ENCODE peak calls at places on chromosomes 4 and X, in nine cellular contexts. One of them, this sample, is unnamed.

GRCh38 chrX:40176256-40176978 is 78.7 kb upstream of the BCOR start:
- DNase-seq in A549: peak; percentile 28
- DNase-seq in transverse colon: peak; percentile 78
- DNase-seq in upper lobe of left lung: peak; percentile 95
- DNase-seq in suprapubic skin: peak; percentile 76
- DNase-seq in H1: no peak
- DNase-seq in sigmoid colon: peak; percentile 86
- DNase-seq in ovary: peak; percentile 81
- DNase-seq in stomach: peak; percentile 70
- DNase-seq in this sample: no peak

GRCh38 chr4:141192564-141192963 is 28.1 kb upstream of the ZNF330 start:
- DNase-seq in A549: no peak
- DNase-seq in transverse colon: no peak
- DNase-seq in upper lobe of left lung: no peak
- DNase-seq in suprapubic skin: no peak
- DNase-seq in H1: no peak
- DNase-seq in sigmoid colon: no peak
- DNase-seq in ovary: no peak
- DNase-seq in stomach: no peak
- DNase-seq in this sample: no peak

GRCh38 chr4:153603258-153603657 is 80.8 kb upstream of the TLR2 start:
- DNase-seq in A549: no peak
- DNase-seq in transverse colon: no peak
- DNase-seq in upper lobe of left lung: no peak
- DNase-seq in suprapubic skin: no peak
- DNase-seq in H1: no peak
- DNase-seq in sigmoid colon: no peak
- DNase-seq in ovary: no peak
- DNase-seq in stomach: no peak
- DNase-seq in this sample: no peak

GRCh38 chr4:130722370-130722769 is 1626.4 kb downstream of the C4orf33 start:
- DNase-seq in A549: peak; percentile 6
- DNase-seq in transverse colon: no peak
- DNase-seq in upper lobe of left lung: no peak
- DNase-seq in suprapubic skin: no peak
- DNase-seq in H1: peak; percentile 3
- DNase-seq in sigmoid colon: no peak
- DNase-seq in ovary: no peak
- DNase-seq in stomach: no peak
- DNase-seq in this sample: no peak

GRCh38 chrX:39619182-39620009 is 478.4 kb downstream of the BCOR start:
- DNase-seq in A549: peak; percentile 14
- DNase-seq in transverse colon: no peak
- DNase-seq in upper lobe of left lung: no peak
- DNase-seq in suprapubic skin: no peak
- DNase-seq in H1: no peak
- DNase-seq in sigmoid colon: no peak
- DNase-seq in ovary: no peak
- DNase-seq in stomach: peak; percentile 39
- DNase-seq in this sample: no peak

GRCh38 chr4:150255610-150256580 is 177.7 kb downstream of the DCLK2 start:
- DNase-seq in A549: no peak
- DNase-seq in transverse colon: no peak
- DNase-seq in upper lobe of left lung: peak; percentile 80
- DNase-seq in suprapubic skin: no peak
- DNase-seq in H1: no peak
- DNase-seq in sigmoid colon: no peak
- DNase-seq in ovary: peak; percentile 54
- DNase-seq in stomach: no peak
- DNase-seq in this sample: no peak

GRCh38 chr4:142278171-142278570 is 567.9 kb downstream of the INPP4B start:
- DNase-seq in A549: no peak
- DNase-seq in transverse colon: no peak
- DNase-seq in upper lobe of left lung: no peak
- DNase-seq in suprapubic skin: no peak
- DNase-seq in H1: no peak
- DNase-seq in sigmoid colon: no peak
- DNase-seq in ovary: no peak
- DNase-seq in stomach: no peak
- DNase-seq in this sample: no peak

GRCh38 chrX:28058906-28059305 is 77.7 kb upstream of the DCAF8L1 start:
- DNase-seq in A549: no peak
- DNase-seq in transverse colon: peak; percentile 38
- DNase-seq in upper lobe of left lung: no peak
- DNase-seq in suprapubic skin: no peak
- DNase-seq in H1: no peak
- DNase-seq in sigmoid colon: no peak
- DNase-seq in ovary: no peak
- DNase-seq in stomach: no peak
- DNase-seq in this sample: no peak

GRCh38 chr4:158442736-158443135 is 78.9 kb upstream of the RXFP1 start:
- DNase-seq in A549: no peak
- DNase-seq in transverse colon: no peak
- DNase-seq in upper lobe of left lung: no peak
- DNase-seq in suprapubic skin: no peak
- DNase-seq in H1: no peak
- DNase-seq in sigmoid colon: no peak
- DNase-seq in ovary: no peak
- DNase-seq in stomach: no peak
- DNase-seq in this sample: no peak

GRCh38 chrX:13778916-13779315 is 38.0 kb downstream of the GPM6B start:
- DNase-seq in A549: no peak
- DNase-seq in transverse colon: no peak
- DNase-seq in upper lobe of left lung: no peak
- DNase-seq in suprapubic skin: no peak
- DNase-seq in H1: no peak
- DNase-seq in sigmoid colon: no peak
- DNase-seq in ovary: no peak
- DNase-seq in stomach: no peak
- DNase-seq in this sample: no peak

GRCh38 chrX:108091878-108092291 is 307 bp downstream of the ATG4A start:
- DNase-seq in A549: peak; percentile 25
- DNase-seq in transverse colon: no peak
- DNase-seq in upper lobe of left lung: no peak
- DNase-seq in suprapubic skin: no peak
- DNase-seq in H1: no peak
- DNase-seq in sigmoid colon: no peak
- DNase-seq in ovary: no peak
- DNase-seq in stomach: no peak
- DNase-seq in this sample: no peak

GRCh38 chr4:76989391-76990061 is 40.0 kb downstream of the SEPTIN11 start:
- DNase-seq in A549: no peak
- DNase-seq in transverse colon: peak; percentile 54
- DNase-seq in upper lobe of left lung: no peak
- DNase-seq in suprapubic skin: no peak
- DNase-seq in H1: no peak
- DNase-seq in sigmoid colon: no peak
- DNase-seq in ovary: no peak
- DNase-seq in stomach: no peak
- DNase-seq in this sample: no peak

GRCh38 chrX:134803060-134803459 is 144.8 kb upstream of the PLAC1 start:
- DNase-seq in A549: no peak
- DNase-seq in transverse colon: no peak
- DNase-seq in upper lobe of left lung: no peak
- DNase-seq in suprapubic skin: no peak
- DNase-seq in H1: no peak
- DNase-seq in sigmoid colon: no peak
- DNase-seq in ovary: no peak
- DNase-seq in stomach: no peak
- DNase-seq in this sample: no peak

GRCh38 chr4:102246416-102246815 is 98.9 kb downstream of the SLC39A8 start:
- DNase-seq in A549: no peak
- DNase-seq in transverse colon: no peak
- DNase-seq in upper lobe of left lung: no peak
- DNase-seq in suprapubic skin: no peak
- DNase-seq in H1: no peak
- DNase-seq in sigmoid colon: no peak
- DNase-seq in ovary: no peak
- DNase-seq in stomach: no peak
- DNase-seq in this sample: no peak

GRCh38 chr4:149830823-149831222 is 15.2 kb upstream of the IQCM start:
- DNase-seq in A549: no peak
- DNase-seq in transverse colon: no peak
- DNase-seq in upper lobe of left lung: no peak
- DNase-seq in suprapubic skin: no peak
- DNase-seq in H1: no peak
- DNase-seq in sigmoid colon: no peak
- DNase-seq in ovary: no peak
- DNase-seq in stomach: no peak
- DNase-seq in this sample: no peak

GRCh38 chrX:1215123-1215823 is 2.8 kb upstream of the CRLF2 start:
- DNase-seq in A549: no peak
- DNase-seq in transverse colon: no peak
- DNase-seq in upper lobe of left lung: no peak
- DNase-seq in suprapubic skin: no peak
- DNase-seq in H1: no peak
- DNase-seq in sigmoid colon: peak; percentile 32
- DNase-seq in ovary: no peak
- DNase-seq in stomach: no peak
- DNase-seq in this sample: no peak
- H3K4me1 ChIP-seq in A549: peaks cover 6% of the 10 kb centered on the region
- H3K4me1 ChIP-seq in transverse colon: no peaks in the 10 kb centered on the region
- H3K4me1 ChIP-seq in upper lobe of left lung: no peaks in the 10 kb centered on the region
- H3K4me1 ChIP-seq in suprapubic skin: no peaks in the 10 kb centered on the region
- H3K4me1 ChIP-seq in H1: no peaks in the 10 kb centered on the region
- H3K4me1 ChIP-seq in sigmoid colon: no peaks in the 10 kb centered on the region
- H3K4me1 ChIP-seq in ovary: no peaks in the 10 kb centered on the region
- H3K4me1 ChIP-seq in stomach: no peaks in the 10 kb centered on the region
- H3K4me1 ChIP-seq in this sample: no peaks in the 10 kb centered on the region

GRCh38 chr4:122151982-122152698 is at the start of gene BLTP1:
- DNase-seq in A549: peak; percentile 79
- DNase-seq in transverse colon: peak; percentile 93
- DNase-seq in upper lobe of left lung: peak; percentile 98
- DNase-seq in suprapubic skin: peak; percentile 93
- DNase-seq in H1: peak; percentile 57
- DNase-seq in sigmoid colon: peak; percentile 92
- DNase-seq in ovary: peak; percentile 93
- DNase-seq in stomach: peak; percentile 90
- DNase-seq in this sample: peak; percentile 75
- TF ChIP-seq POLR2A in A549: peak; percentile 52
- TF ChIP-seq POLR2A in transverse colon: peak; percentile 70
- TF ChIP-seq POLR2A in upper lobe of left lung: no peak
- TF ChIP-seq POLR2A in suprapubic skin: no peak
- TF ChIP-seq POLR2A in H1: peak; percentile 55
- TF ChIP-seq POLR2A in sigmoid colon: peak; percentile 26
- TF ChIP-seq POLR2A in ovary: peak; percentile 76
- TF ChIP-seq POLR2A in stomach: no peak
- TF ChIP-seq POLR2A in this sample: peak; percentile 26

DNA sequence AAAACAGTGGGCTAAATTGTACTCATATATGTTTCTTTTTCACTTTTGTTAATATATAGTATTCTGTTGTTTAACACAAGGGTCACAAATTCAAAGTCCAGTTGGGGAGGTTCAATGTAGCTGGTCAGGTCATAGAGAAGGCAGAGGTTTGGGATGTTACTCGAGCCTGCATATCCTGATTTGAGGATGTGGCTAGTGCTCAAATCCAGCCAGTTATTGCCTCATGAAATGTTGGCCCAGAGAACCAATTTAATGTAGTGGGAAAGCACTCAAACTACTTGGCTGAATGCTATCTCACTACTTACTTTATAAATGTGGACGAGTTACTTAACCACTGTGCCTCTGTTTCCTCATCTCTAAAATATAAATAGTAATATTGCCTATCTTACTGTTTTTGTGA is 12.5 kb downstream of the USO1 start:
- DNase-seq in A549: no peak
- DNase-seq in transverse colon: no peak
- DNase-seq in upper lobe of left lung: no peak
- DNase-seq in suprapubic skin: no peak
- DNase-seq in H1: no peak
- DNase-seq in sigmoid colon: no peak
- DNase-seq in ovary: no peak
- DNase-seq in stomach: no peak
- DNase-seq in this sample: no peak
- TF ChIP-seq EP300 in A549: no peak
- TF ChIP-seq EP300 in transverse colon: no peak
- TF ChIP-seq EP300 in upper lobe of left lung: no peak
- TF ChIP-seq EP300 in suprapubic skin: no peak
- TF ChIP-seq EP300 in H1: no peak
- TF ChIP-seq EP300 in sigmoid colon: no peak
- TF ChIP-seq EP300 in ovary: no peak
- TF ChIP-seq EP300 in stomach: no peak
- TF ChIP-seq EP300 in this sample: no peak

GRCh38 chr4:183540498-183540953 is 35.7 kb downstream of the ING2 start:
- DNase-seq in A549: no peak
- DNase-seq in transverse colon: no peak
- DNase-seq in upper lobe of left lung: no peak
- DNase-seq in suprapubic skin: no peak
- DNase-seq in H1: no peak
- DNase-seq in sigmoid colon: no peak
- DNase-seq in ovary: peak; percentile 56
- DNase-seq in stomach: no peak
- DNase-seq in this sample: no peak

GRCh38 chr4:183546376-183546775 is 41.5 kb downstream of the ING2 start:
- DNase-seq in A549: no peak
- DNase-seq in transverse colon: no peak
- DNase-seq in upper lobe of left lung: no peak
- DNase-seq in suprapubic skin: no peak
- DNase-seq in H1: no peak
- DNase-seq in sigmoid colon: no peak
- DNase-seq in ovary: no peak
- DNase-seq in stomach: no peak
- DNase-seq in this sample: no peak

GRCh38 chr4:183544109-183544508 is 39.3 kb downstream of the ING2 start:
- DNase-seq in A549: no peak
- DNase-seq in transverse colon: no peak
- DNase-seq in upper lobe of left lung: no peak
- DNase-seq in suprapubic skin: no peak
- DNase-seq in H1: no peak
- DNase-seq in sigmoid colon: no peak
- DNase-seq in ovary: no peak
- DNase-seq in stomach: no peak
- DNase-seq in this sample: no peak

DNA sequence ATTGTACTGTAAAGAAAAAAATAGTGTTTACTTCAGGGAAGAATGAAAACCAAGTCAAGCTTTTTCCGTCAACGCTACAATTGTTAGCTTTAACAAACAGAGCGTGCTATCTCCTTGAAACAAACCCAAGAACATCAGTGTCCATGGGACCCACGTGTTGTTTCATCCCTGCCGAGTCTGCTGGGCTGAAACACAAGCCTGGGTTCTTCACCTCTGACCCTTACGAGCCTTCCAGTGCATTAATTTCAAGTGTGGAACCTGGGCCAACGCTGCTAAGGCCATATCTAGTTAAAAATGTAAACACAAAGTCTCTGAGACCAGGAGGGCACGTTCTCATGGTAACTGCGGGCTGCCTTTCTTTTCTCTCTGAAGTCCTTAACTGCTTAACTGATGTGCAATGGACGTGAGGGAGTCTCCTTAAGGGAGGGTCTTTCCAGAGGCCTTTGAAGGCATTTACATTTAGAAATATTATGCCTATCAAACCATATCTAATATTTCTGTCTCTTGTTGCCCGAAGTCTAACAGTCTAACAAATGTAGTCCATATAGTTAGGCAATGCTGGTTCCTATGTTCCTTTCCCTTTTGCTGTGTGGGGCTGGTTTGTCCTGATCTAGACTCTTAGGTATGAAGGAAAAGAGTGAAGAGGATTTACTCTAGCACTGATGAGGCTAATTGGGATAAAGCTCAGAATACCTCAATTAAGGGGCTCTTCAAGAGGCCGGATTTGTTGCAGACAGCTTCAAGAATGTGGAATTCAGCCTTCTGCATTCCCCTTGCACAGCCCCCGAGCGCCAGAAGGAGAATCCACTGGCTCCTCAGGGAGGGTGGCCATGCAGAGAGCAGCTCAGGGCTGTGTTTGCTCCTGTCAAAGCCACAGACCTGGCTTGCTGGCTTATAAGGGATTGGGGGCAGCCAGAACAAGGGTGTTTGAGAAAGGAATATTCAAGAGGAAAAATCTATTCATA is 36.5 kb downstream of the ING2 start:
- DNase-seq in A549: no peak
- DNase-seq in transverse colon: no peak
- DNase-seq in upper lobe of left lung: no peak
- DNase-seq in suprapubic skin: no peak
- DNase-seq in H1: peak; percentile 25
- DNase-seq in sigmoid colon: no peak
- DNase-seq in ovary: peak; percentile 81
- DNase-seq in stomach: no peak
- DNase-seq in this sample: peak; percentile 29
- H3K4me1 ChIP-seq in A549: no peaks in the 10 kb centered on the region
- H3K4me1 ChIP-seq in transverse colon: no peaks in the 10 kb centered on the region
- H3K4me1 ChIP-seq in upper lobe of left lung: no peaks in the 10 kb centered on the region
- H3K4me1 ChIP-seq in suprapubic skin: peaks cover 4% of the 10 kb centered on the region
- H3K4me1 ChIP-seq in H1: peaks cover 3% of the 10 kb centered on the region
- H3K4me1 ChIP-seq in sigmoid colon: no peaks in the 10 kb centered on the region
- H3K4me1 ChIP-seq in ovary: peaks cover 16% of the 10 kb centered on the region
- H3K4me1 ChIP-seq in stomach: no peaks in the 10 kb centered on the region
- H3K4me1 ChIP-seq in this sample: peaks cover 17% of the 10 kb centered on the region